ENCODE peak calls at places on chromosomes 5 and 9, in five cellular contexts. One of them, this sample, is unnamed. For H3K4me1, the result is how much of the 10 kb centered on the place peaks cover.

GRCh38 chr5:14204785-14205321 is 61.7 kb downstream of the TRIO start:
- DNase-seq in GM12878: no peak
- DNase-seq in H1: no peak
- DNase-seq in HepG2: peak
- DNase-seq in K562: no peak
- DNase-seq in this sample: peak

GRCh38 chr5:93800988-93801811 is 59.8 kb upstream of the POU5F2 start:
- DNase-seq in HepG2: peak
- DNase-seq in K562: no peak
- DNase-seq in H1: no peak
- DNase-seq in GM12878: peak
- DNase-seq in this sample: peak

GRCh38 chr5:14675309-14675708 is 10.8 kb downstream of the OTULIN start:
- DNase-seq in H1: no peak
- DNase-seq in GM12878: no peak
- DNase-seq in HepG2: no peak
- DNase-seq in K562: no peak
- DNase-seq in this sample: no peak

GRCh38 chr9:14031015-14031414 is 282.9 kb downstream of the NFIB start:
- DNase-seq in K562: no peak
- DNase-seq in HepG2: no peak
- DNase-seq in GM12878: no peak
- DNase-seq in H1: no peak
- DNase-seq in this sample: peak

GRCh38 chr9:76023715-76024195 is 133.3 kb downstream of the PCSK5 start:
- DNase-seq in GM12878: no peak
- DNase-seq in K562: no peak
- DNase-seq in HepG2: peak
- DNase-seq in H1: no peak
- DNase-seq in this sample: peak

GRCh38 chr5:34731435-34732232 is 75.5 kb downstream of the RAI14 start:
- DNase-seq in H1: no peak
- DNase-seq in K562: peak
- DNase-seq in GM12878: no peak
- DNase-seq in HepG2: peak
- DNase-seq in this sample: peak

GRCh38 chr9:114525505-114525904 is 20.2 kb upstream of the WHRN start:
- DNase-seq in K562: no peak
- DNase-seq in H1: no peak
- DNase-seq in HepG2: no peak
- DNase-seq in GM12878: no peak
- DNase-seq in this sample: no peak

GRCh38 chr5:91281409-91281808 is 101.7 kb downstream of the ARRDC3 start:
- DNase-seq in H1: no peak
- DNase-seq in GM12878: no peak
- DNase-seq in K562: peak
- DNase-seq in HepG2: no peak
- DNase-seq in this sample: no peak

GRCh38 chr9:83669067-83669466 is 38.7 kb downstream of the UBQLN1 start:
- DNase-seq in HepG2: no peak
- DNase-seq in H1: no peak
- DNase-seq in GM12878: no peak
- DNase-seq in K562: no peak
- DNase-seq in this sample: no peak

GRCh38 chr9:87876708-87877107 is 6.0 kb upstream of the SPATA31E1 start:
- DNase-seq in K562: no peak
- DNase-seq in GM12878: no peak
- DNase-seq in H1: no peak
- DNase-seq in HepG2: no peak
- DNase-seq in this sample: no peak

GRCh38 chr9:122097679-122098315 is 4.7 kb upstream of the TTLL11 start:
- DNase-seq in HepG2: no peak
- DNase-seq in K562: no peak
- DNase-seq in GM12878: no peak
- DNase-seq in H1: no peak
- DNase-seq in this sample: no peak

GRCh38 chr5:124922255-124922975 is 176.0 kb upstream of the ZNF608 start:
- DNase-seq in H1: no peak
- DNase-seq in GM12878: no peak
- DNase-seq in HepG2: no peak
- DNase-seq in K562: no peak
- DNase-seq in this sample: peak

GRCh38 chr9:4933177-4933576 is 51.9 kb upstream of the JAK2 start:
- DNase-seq in K562: no peak
- DNase-seq in HepG2: no peak
- DNase-seq in GM12878: no peak
- DNase-seq in H1: no peak
- DNase-seq in this sample: no peak

GRCh38 chr9:87401681-87402080 is 96.0 kb upstream of the DAPK1 start:
- DNase-seq in HepG2: no peak
- DNase-seq in GM12878: no peak
- DNase-seq in K562: no peak
- DNase-seq in H1: no peak
- DNase-seq in this sample: no peak

GRCh38 chr5:138903113-138903789 is 28.1 kb upstream of the LRRTM2 start:
- DNase-seq in K562: no peak
- DNase-seq in GM12878: no peak
- DNase-seq in HepG2: no peak
- DNase-seq in H1: no peak
- DNase-seq in this sample: no peak

GRCh38 chr5:134370306-134370870 is 981 bp upstream of the UBE2B start:
- DNase-seq in GM12878: no peak
- DNase-seq in HepG2: no peak
- DNase-seq in K562: peak
- DNase-seq in H1: no peak
- DNase-seq in this sample: no peak

GRCh38 chr9:13478235-13478634 is 198.7 kb upstream of the MPDZ start:
- DNase-seq in K562: no peak
- DNase-seq in GM12878: no peak
- DNase-seq in HepG2: no peak
- DNase-seq in H1: no peak
- DNase-seq in this sample: no peak

GRCh38 chr9:128892223-128892892 is 10.4 kb downstream of the LRRC8A start:
- DNase-seq in HepG2: no peak
- DNase-seq in GM12878: no peak
- DNase-seq in H1: no peak
- DNase-seq in K562: no peak
- DNase-seq in this sample: no peak

GRCh38 chr5:84383296-84383815 is 1.3 kb downstream of the EDIL3 start:
- DNase-seq in H1: no peak
- DNase-seq in K562: no peak
- DNase-seq in HepG2: no peak
- DNase-seq in GM12878: no peak
- DNase-seq in this sample: no peak

GRCh38 chr9:38389313-38389712 is 3.2 kb upstream of the ALDH1B1 start:
- DNase-seq in HepG2: peak
- DNase-seq in H1: no peak
- DNase-seq in K562: no peak
- DNase-seq in GM12878: no peak
- DNase-seq in this sample: no peak

GRCh38 chr5:150778517-150779396 is at the start of gene SMIM3:
- DNase-seq in GM12878: no peak
- DNase-seq in HepG2: peak
- DNase-seq in H1: no peak
- DNase-seq in K562: peak
- DNase-seq in this sample: peak

GRCh38 chr5:137617806-137618205 is 118.1 kb downstream of the KLHL3 start:
- DNase-seq in H1: no peak
- DNase-seq in HepG2: no peak
- DNase-seq in K562: no peak
- DNase-seq in GM12878: no peak
- DNase-seq in this sample: no peak

GRCh38 chr9:21770877-21771560 is 31.4 kb upstream of the MTAP start:
- DNase-seq in H1: no peak
- DNase-seq in GM12878: no peak
- DNase-seq in HepG2: no peak
- DNase-seq in K562: no peak
- DNase-seq in this sample: no peak

GRCh38 chr9:2125909-2126308 is 110.8 kb downstream of the SMARCA2 start:
- DNase-seq in K562: no peak
- DNase-seq in H1: no peak
- DNase-seq in HepG2: no peak
- DNase-seq in GM12878: peak
- DNase-seq in this sample: no peak

GRCh38 chr5:155872801-155873200 is 454.2 kb upstream of the SGCD start:
- DNase-seq in HepG2: no peak
- DNase-seq in K562: no peak
- DNase-seq in H1: no peak
- DNase-seq in GM12878: no peak
- DNase-seq in this sample: no peak

GRCh38 chr9:113578877-113579269 is 115.3 kb downstream of the RGS3 start:
- DNase-seq in H1: no peak
- DNase-seq in HepG2: no peak
- DNase-seq in K562: peak
- DNase-seq in GM12878: peak
- DNase-seq in this sample: no peak

GRCh38 chr9:98323831-98324135 is 68.3 kb upstream of the TBC1D2 start:
- DNase-seq in GM12878: no peak
- DNase-seq in H1: no peak
- DNase-seq in K562: no peak
- DNase-seq in HepG2: no peak
- DNase-seq in this sample: no peak

GRCh38 chr9:91066856-91067255 is 265.2 kb downstream of the SYK start:
- DNase-seq in K562: no peak
- DNase-seq in GM12878: no peak
- DNase-seq in H1: no peak
- DNase-seq in HepG2: no peak
- DNase-seq in this sample: no peak

GRCh38 chr5:113167985-113168384 is 191.4 kb downstream of the DCP2 start:
- DNase-seq in GM12878: no peak
- DNase-seq in HepG2: no peak
- DNase-seq in H1: no peak
- DNase-seq in K562: no peak
- DNase-seq in this sample: no peak

GRCh38 chr5:113172231-113172826 is 195.7 kb downstream of the DCP2 start:
- DNase-seq in K562: no peak
- DNase-seq in HepG2: no peak
- DNase-seq in H1: no peak
- DNase-seq in GM12878: no peak
- DNase-seq in this sample: no peak

GRCh38 chr5:113169720-113170119 is 193.1 kb downstream of the DCP2 start:
- DNase-seq in H1: no peak
- DNase-seq in K562: no peak
- DNase-seq in GM12878: no peak
- DNase-seq in HepG2: no peak
- DNase-seq in this sample: no peak

GRCh38 chr5:113171520-113171919 is 194.9 kb downstream of the DCP2 start:
- DNase-seq in H1: no peak
- DNase-seq in GM12878: no peak
- DNase-seq in K562: no peak
- DNase-seq in HepG2: no peak
- DNase-seq in this sample: no peak

GRCh38 chr5:113170707-113171106 is 194.1 kb downstream of the DCP2 start:
- DNase-seq in GM12878: no peak
- DNase-seq in H1: no peak
- DNase-seq in K562: no peak
- DNase-seq in HepG2: no peak
- DNase-seq in this sample: no peak
- TF ChIP-seq CREB1 in GM12878: no peak
- TF ChIP-seq CREB1 in H1: no peak
- TF ChIP-seq CREB1 in K562: no peak
- TF ChIP-seq CREB1 in HepG2: no peak
- TF ChIP-seq CREB1 in this sample: no peak

GRCh38 chr9:135524130-135524861 is 3.1 kb downstream of the LCN1 start:
- DNase-seq in H1: no peak
- DNase-seq in HepG2: no peak
- DNase-seq in K562: no peak
- DNase-seq in GM12878: no peak
- DNase-seq in this sample: no peak

GRCh38 chr9:135522137-135522877 is 1.1 kb downstream of the LCN1 start:
- DNase-seq in H1: no peak
- DNase-seq in K562: no peak
- DNase-seq in HepG2: no peak
- DNase-seq in GM12878: no peak
- DNase-seq in this sample: no peak

GRCh38 chr9:135521608-135522095 is 412 bp downstream of the LCN1 start:
- DNase-seq in K562: no peak
- DNase-seq in HepG2: no peak
- DNase-seq in H1: no peak
- DNase-seq in GM12878: no peak
- DNase-seq in this sample: no peak

GRCh38 chr9:135523521-135524129 is 2.4 kb downstream of the LCN1 start:
- DNase-seq in HepG2: no peak
- DNase-seq in H1: no peak
- DNase-seq in GM12878: no peak
- DNase-seq in K562: no peak
- DNase-seq in this sample: peak

GRCh38 chr9:135522931-135523330 is 1.7 kb downstream of the LCN1 start:
- DNase-seq in HepG2: no peak
- DNase-seq in GM12878: no peak
- DNase-seq in H1: no peak
- DNase-seq in K562: no peak
- DNase-seq in this sample: peak
- H3K4me2 ChIP-seq in HepG2: no peak
- H3K4me2 ChIP-seq in GM12878: no peak
- H3K4me2 ChIP-seq in H1: no peak
- H3K4me2 ChIP-seq in K562: no peak
- H3K4me2 ChIP-seq in this sample: no peak

GRCh38 chr9:137039611-137040366 is 6.2 kb downstream of the NPDC1 start:
- DNase-seq in H1: no peak
- DNase-seq in HepG2: no peak
- DNase-seq in K562: no peak
- DNase-seq in GM12878: no peak
- DNase-seq in this sample: no peak
- H3K4me1 ChIP-seq in H1: under half
- H3K4me1 ChIP-seq in HepG2: under half
- H3K4me1 ChIP-seq in K562: half or more
- H3K4me1 ChIP-seq in GM12878: under half
- H3K4me1 ChIP-seq in this sample: under half

GRCh38 chr5:121954086-121954485 is 7.7 kb upstream of the SRFBP1 start:
- DNase-seq in HepG2: no peak
- DNase-seq in K562: no peak
- DNase-seq in GM12878: no peak
- DNase-seq in H1: no peak
- DNase-seq in this sample: no peak

GRCh38 chr5:121949885-121950284 is 11.9 kb upstream of the SRFBP1 start:
- DNase-seq in HepG2: peak
- DNase-seq in H1: no peak
- DNase-seq in K562: peak
- DNase-seq in GM12878: no peak
- DNase-seq in this sample: peak
- TF ChIP-seq CREB1 in HepG2: no peak
- TF ChIP-seq CREB1 in H1: no peak
- TF ChIP-seq CREB1 in K562: no peak
- TF ChIP-seq CREB1 in GM12878: no peak
- TF ChIP-seq CREB1 in this sample: no peak